ENCODE peak calls at places on chromosomes 13 and 19, in seven cellular contexts. V is BJ, L is ascending aorta, W is foreskin fibroblast, B is right lobe of liver, R is thoracic aorta, O is endodermal cell. A is an unnamed sample.

GRCh38 chr13:45847554-45848224 is 3.9 kb downstream of the SIAH3 start:
- DNase-seq in L (no peak), B (no peak), R (no peak), W (no peak), V (no peak), O (peak), A (no peak)

GRCh38 chr13:48853381-48854102 is 122.2 kb upstream of the FNDC3A start:
- DNase-seq in L (no peak), W (peak), B (no peak), R (peak), O (no peak), V (no peak), A (no peak)

GRCh38 chr19:57282011-57282636 is 1.8 kb downstream of the ZNF460 start:
- DNase-seq in B (no peak), L (no peak), W (no peak), O (no peak), R (no peak), V (no peak), A (no peak)

GRCh38 chr13:74026753-74027152 is 107.5 kb downstream of the KLF12 start:
- DNase-seq in B (no peak), O (peak), L (no peak), V (no peak), W (no peak), R (no peak), A (no peak)

GRCh38 chr19:4556574-4557185 is 2.8 kb downstream of the SEMA6B start:
- DNase-seq in L (no peak), O (peak), W (no peak), R (no peak), B (no peak), V (no peak), A (no peak)

GRCh38 chr13:77056382-77056781 is 29.4 kb upstream of the FBXL3 start:
- DNase-seq in B (no peak), W (no peak), O (no peak), V (no peak), L (no peak), R (no peak), A (no peak)

GRCh38 chr13:33087091-33087490 is 70.9 kb downstream of the KL start:
- DNase-seq in B (no peak), L (no peak), R (no peak), V (no peak), W (no peak), O (no peak), A (no peak)

GRCh38 chr19:17254636-17255035 is 8.9 kb upstream of the NR2F6 start:
- DNase-seq in V (no peak), L (no peak), W (no peak), B (no peak), R (no peak), O (no peak), A (no peak)

GRCh38 chr19:18304194-18304495 is 18.7 kb downstream of the LSM4 start:
- DNase-seq in W (no peak), L (peak), B (no peak), O (no peak), R (no peak), V (no peak), A (no peak)

GRCh38 chr13:20127563-20128458 is 33.0 kb downstream of the GJA3 start:
- DNase-seq in V (no peak), O (peak), B (peak), L (peak), W (peak), R (no peak), A (peak)

GRCh38 chr13:92175330-92175729 is 776.9 kb downstream of the GPC5 start:
- DNase-seq in O (peak), R (no peak), W (peak), L (no peak), B (no peak), V (no peak), A (no peak)

GRCh38 chr13:99237981-99238662 is 20.1 kb downstream of the GPR18 start:
- DNase-seq in V (no peak), O (no peak), L (no peak), W (no peak), R (no peak), B (no peak), A (no peak)

GRCh38 chr19:5292453-5292842 is 48.2 kb downstream of the PTPRS start:
- DNase-seq in V (no peak), W (peak), R (no peak), L (no peak), B (no peak), O (no peak), A (no peak)

GRCh38 chr13:73720216-73720840 is 413.9 kb downstream of the KLF12 start:
- DNase-seq in L (no peak), B (no peak), O (no peak), V (no peak), R (no peak), W (peak), A (no peak)

GRCh38 chr13:32471187-32471922 is 43.4 kb upstream of the N4BP2L1 start:
- DNase-seq in O (no peak), B (no peak), L (no peak), R (no peak), V (no peak), W (peak), A (no peak)

GRCh38 chr13:32381539-32381938 is 46.4 kb downstream of the N4BP2L1 start:
- DNase-seq in L (no peak), O (peak), W (no peak), B (no peak), R (no peak), V (no peak), A (no peak)

GRCh38 chr19:3236272-3236671 is 11.8 kb downstream of the CELF5 start:
- DNase-seq in R (no peak), B (no peak), L (no peak), W (no peak), V (no peak), O (no peak), A (no peak)

GRCh38 chr19:9711815-9712214 is 36.9 kb upstream of the ZNF562 start:
- DNase-seq in V (no peak), W (no peak), R (no peak), O (no peak), B (no peak), L (no peak), A (no peak)

GRCh38 chr13:45107539-45107938 is 12.8 kb upstream of the GTF2F2 start:
- DNase-seq in L (no peak), O (no peak), W (no peak), R (no peak), V (no peak), B (no peak), A (no peak)

GRCh38 chr19:49058592-49058991 is 1.0 kb upstream of the CGB7 start:
- DNase-seq in V (no peak), O (peak), W (no peak), L (no peak), R (no peak), B (no peak), A (no peak)

GRCh38 chr13:101292711-101293110 is 123.6 kb downstream of the NALCN start:
- DNase-seq in O (no peak), B (no peak), W (no peak), V (no peak), L (no peak), R (no peak), A (no peak)

GRCh38 chr13:46131705-46132104 is 26.9 kb upstream of the CPB2 start:
- DNase-seq in V (no peak), W (no peak), B (no peak), L (no peak), O (no peak), R (no peak), A (no peak)

GRCh38 chr13:47256618-47257017 is 359.8 kb upstream of the HTR2A start:
- DNase-seq in V (peak), L (no peak), W (peak), R (no peak), B (no peak), O (no peak), A (no peak)

DNA sequence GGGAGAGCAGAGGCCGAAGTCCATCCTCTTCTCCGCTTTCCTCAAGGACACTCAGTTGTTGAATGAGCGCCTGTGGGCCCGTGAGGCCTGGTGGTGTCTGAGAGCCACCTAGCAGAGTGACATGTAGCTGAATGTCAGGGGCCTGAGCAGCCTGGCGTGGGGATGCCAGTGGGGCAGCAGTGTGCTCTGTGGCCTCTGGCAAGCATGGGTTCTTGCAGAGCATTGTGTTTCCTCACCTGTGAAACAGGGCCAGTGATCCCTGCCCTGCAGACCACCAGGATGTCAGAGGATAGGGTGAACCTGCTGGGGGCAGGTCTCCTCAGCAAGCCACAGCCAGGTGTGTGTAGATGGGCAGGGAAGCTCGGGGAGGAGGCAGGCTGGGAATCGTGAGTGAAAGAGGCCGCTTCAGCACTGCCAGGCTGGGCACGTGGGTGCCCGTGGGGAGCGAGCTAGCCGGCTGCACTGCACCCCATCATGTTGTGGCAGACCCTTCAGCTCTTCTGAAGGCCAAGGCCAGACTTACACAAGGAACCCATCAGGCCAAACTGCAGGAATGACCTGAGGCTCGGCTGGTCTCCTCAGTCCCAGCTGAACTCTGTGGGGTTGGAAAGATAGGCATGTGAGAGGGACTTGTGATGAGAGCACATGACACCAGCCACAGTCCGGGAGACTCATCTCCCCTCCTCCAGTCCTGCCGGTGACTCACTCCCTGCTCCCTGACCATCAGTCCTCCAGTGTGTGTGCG is 5.0 kb downstream of the PPP1R37 start:
- DNase-seq in R (no peak), O (peak), V (peak), W (peak), B (no peak), L (no peak), A (peak)
- H3K4me3 ChIP-seq in R (no peak), O (no peak), V (no peak), W (peak), B (no peak), L (no peak), A (peak)

DNA sequence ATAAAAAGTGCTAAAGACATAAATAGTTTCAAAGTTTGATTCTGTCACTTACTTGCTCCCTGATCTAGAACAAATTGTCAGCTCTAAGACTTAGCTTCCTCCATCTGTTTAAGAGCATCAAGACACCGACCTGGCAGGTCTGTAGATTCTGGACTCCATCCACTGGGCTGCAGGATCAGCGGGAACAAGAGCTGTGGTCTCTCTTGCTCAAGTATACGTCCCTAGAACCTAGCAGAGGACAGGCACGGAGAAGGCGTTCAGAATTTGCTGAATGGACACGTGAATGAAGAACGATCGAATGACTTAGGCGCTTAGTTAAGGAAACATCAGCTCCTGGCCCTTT is 1.1 kb downstream of the DZIP1 start:
- DNase-seq in R (no peak), B (no peak), W (peak), O (peak), L (no peak), V (no peak), A (no peak)
- H3K4me3 ChIP-seq in R (peak), B (peak), W (peak), O (peak), L (peak), V (peak), A (peak)

GRCh38 chr13:111210488-111210887 is 95.4 kb downstream of the ARHGEF7 start:
- DNase-seq in W (peak), B (no peak), V (peak), R (no peak), L (peak), O (no peak), A (peak)
- H3K4me3 ChIP-seq in W (peak), B (no peak), V (peak), R (peak), L (peak), O (no peak), A (no peak)

DNA sequence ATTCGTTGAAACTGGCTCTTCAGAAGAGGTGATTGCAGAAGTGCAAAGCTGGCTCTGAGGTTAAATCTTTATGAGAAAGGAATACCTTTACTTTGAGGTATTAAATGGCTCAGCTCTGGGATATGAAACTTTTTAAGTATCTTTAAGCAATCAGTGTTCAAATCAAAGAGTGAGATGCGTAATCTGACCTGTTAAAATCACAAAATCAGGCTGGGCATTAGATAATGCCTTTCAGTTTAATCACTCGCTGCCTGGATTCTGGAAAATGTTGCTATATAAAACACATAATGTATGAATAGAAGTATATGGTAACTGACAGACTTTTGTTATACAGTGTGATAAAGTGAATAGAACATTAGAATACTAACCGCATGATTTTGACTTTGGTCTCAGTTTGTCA is 2.0 kb upstream of the DGKH start:
- DNase-seq in R (no peak), L (no peak), B (no peak), V (no peak), W (no peak), O (no peak), A (no peak)
- H3K4me3 ChIP-seq in R (no peak), L (no peak), B (no peak), V (no peak), W (no peak), O (peak), A (no peak)

DNA sequence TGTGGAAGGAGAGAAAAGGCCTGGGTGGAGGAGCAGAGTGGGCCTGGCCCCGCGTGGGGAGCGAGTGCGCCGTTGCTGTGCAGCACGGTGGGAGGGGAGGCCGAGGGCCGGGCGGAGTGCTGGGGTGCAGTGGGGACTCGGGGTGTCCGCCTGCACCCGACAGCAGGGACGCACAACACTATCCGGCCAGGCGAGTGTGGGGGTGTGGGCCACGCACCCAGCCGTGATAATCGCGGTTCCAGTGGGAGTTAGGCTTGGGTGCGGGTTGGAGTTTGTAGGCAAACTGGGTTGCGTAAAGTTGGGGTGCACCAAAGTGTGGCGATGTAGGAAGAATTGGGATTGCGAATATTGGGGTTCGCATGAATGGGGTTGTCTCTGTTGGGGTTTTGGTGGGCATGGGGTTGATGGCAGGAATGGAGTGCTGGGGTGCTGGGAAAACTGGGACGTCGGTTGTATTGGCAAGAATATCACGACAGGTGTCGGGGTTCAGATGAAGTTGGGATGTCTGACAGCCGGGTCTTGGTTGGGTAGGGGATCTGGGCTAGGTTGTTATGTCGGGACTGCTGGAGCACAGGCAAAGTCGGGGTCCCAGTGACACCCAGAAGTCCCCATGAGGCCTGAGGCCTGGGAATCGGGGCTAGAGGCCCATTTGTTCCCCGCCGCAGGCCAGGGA is 604 bp upstream of the CIRBP start:
- DNase-seq in V (no peak), L (peak), R (no peak), W (no peak), B (peak), O (no peak), A (peak)
- H3K4me3 ChIP-seq in V (no peak), L (peak), R (peak), W (peak), B (no peak), O (peak), A (peak)

DNA sequence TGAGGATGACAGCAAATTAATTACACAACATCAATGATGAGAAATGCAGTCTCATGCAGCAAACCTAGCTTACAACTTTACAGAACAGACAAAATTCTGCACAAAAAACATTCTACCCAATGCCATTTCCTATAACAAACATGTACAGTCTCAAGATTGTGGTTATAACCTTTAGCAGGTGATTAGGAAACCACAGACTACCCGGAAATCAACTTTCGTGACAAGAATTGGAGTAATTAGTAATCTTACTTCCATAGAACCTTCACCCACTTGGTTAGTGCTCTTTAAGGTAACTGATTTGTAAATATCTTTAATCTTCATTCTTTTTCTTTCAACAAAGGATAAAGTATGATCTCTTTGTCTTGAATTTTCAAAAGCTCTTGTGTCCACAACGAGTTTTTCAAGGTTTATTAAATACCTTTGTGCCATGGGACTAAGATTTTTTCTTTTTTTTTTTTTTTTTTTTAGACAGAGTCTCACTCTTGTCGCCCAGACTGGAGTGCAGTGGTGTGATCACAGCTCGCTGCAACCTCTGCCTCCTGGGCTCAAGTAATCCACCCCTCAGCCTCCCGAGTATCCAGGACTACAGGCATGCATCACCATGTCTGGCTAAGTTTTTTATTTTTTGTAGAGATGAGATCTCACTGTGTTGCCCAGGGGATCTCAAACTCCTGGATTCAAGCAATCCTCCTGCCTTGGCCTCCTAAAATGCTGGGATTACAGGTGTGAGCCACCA is 78.8 kb downstream of the MAP4K1 start:
- DNase-seq in B (no peak), L (no peak), R (no peak), W (no peak), V (no peak), O (no peak), A (no peak)
- H3K4me3 ChIP-seq in B (no peak), L (no peak), R (no peak), W (no peak), V (no peak), O (no peak), A (no peak)

GRCh38 chr13:71869274-71869673 is 2.3 kb upstream of the DACH1 start:
- DNase-seq in O (no peak), W (no peak), R (no peak), B (no peak), V (no peak), L (no peak), A (no peak)

GRCh38 chr13:71871180-71871754 is 4.3 kb upstream of the DACH1 start:
- DNase-seq in B (no peak), V (no peak), O (no peak), L (no peak), R (no peak), W (no peak), A (no peak)

GRCh38 chr13:71867101-71867814 is at the start of gene DACH1:
- DNase-seq in O (peak), B (peak), L (peak), R (no peak), W (peak), V (no peak), A (peak)

GRCh38 chr13:71871844-71872243 is 4.8 kb upstream of the DACH1 start:
- DNase-seq in V (no peak), O (no peak), W (no peak), L (no peak), B (no peak), R (no peak), A (no peak)

GRCh38 chr13:71870036-71870435 is 3.0 kb upstream of the DACH1 start:
- DNase-seq in B (no peak), R (no peak), V (no peak), W (no peak), L (no peak), O (peak), A (no peak)
- H3K4me3 ChIP-seq in B (no peak), R (no peak), V (no peak), W (no peak), L (no peak), O (peak), A (no peak)